ENCODE peak calls at places on chromosome 17, in four cellular contexts. U is EL, T is amniotic stem cell, C is RCC 7860. R is an unnamed sample.

GRCh38 chr17:2392252-2393183 is 8.3 kb downstream of the MNT start:
- DNase-seq in U (peak), T (peak), C (peak), R (peak)

GRCh38 chr17:12472613-12473173 is 193.0 kb upstream of the MYOCD start:
- DNase-seq in U (no peak), T (no peak), C (no peak), R (no peak)

GRCh38 chr17:2029911-2030778 is at the start of gene DPH1:
- DNase-seq in U (peak), T (peak), C (peak), R (peak)

GRCh38 chr17:73293031-73293430 is 18.8 kb downstream of the CDC42EP4 start:
- DNase-seq in U (no peak), T (no peak), C (no peak), R (no peak)

GRCh38 chr17:67156269-67157199 is 88.5 kb downstream of the HELZ start:
- DNase-seq in U (peak), T (no peak), C (peak), R (no peak)

GRCh38 chr17:10177921-10178788 is 20.3 kb downstream of the GAS7 start:
- DNase-seq in U (peak), T (peak), C (no peak), R (no peak)

GRCh38 chr17:17940451-17940911 is 31.7 kb downstream of the TOM1L2 start:
- DNase-seq in U (peak), T (peak), C (no peak), R (no peak)

GRCh38 chr17:3695129-3695722 is 729 bp downstream of the P2RX5 start:
- DNase-seq in U (peak), T (no peak), C (no peak), R (no peak)

GRCh38 chr17:44218344-44219125 is 940 bp downstream of the UBTF start:
- DNase-seq in U (peak), T (peak), C (peak), R (peak)

GRCh38 chr17:33192961-33193911 is 99.9 kb downstream of the ASIC2 start:
- DNase-seq in U (no peak), T (no peak), C (peak), R (no peak)

GRCh38 chr17:79834575-79835469 is 4.4 kb downstream of the CBX4 start:
- DNase-seq in U (no peak), T (no peak), C (no peak), R (no peak)

GRCh38 chr17:33686171-33686570 is 393.1 kb upstream of the ASIC2 start:
- DNase-seq in U (peak), T (no peak), C (no peak), R (no peak)

GRCh38 chr17:43880420-43880991 is 26.8 kb downstream of the MPP2 start:
- DNase-seq in U (peak), T (no peak), C (no peak), R (no peak)

GRCh38 chr17:63358111-63358839 is 87.8 kb downstream of the CYB561 start:
- DNase-seq in U (peak), T (no peak), C (peak), R (no peak)

GRCh38 chr17:6480325-6480675 is 36.0 kb downstream of the PIMREG start:
- DNase-seq in U (no peak), T (no peak), C (no peak), R (no peak)

GRCh38 chr17:4980644-4981216 is 6.7 kb downstream of the CAMTA2 start:
- DNase-seq in U (peak), T (peak), C (peak), R (no peak)

GRCh38 chr17:19513897-19514488 is 19.7 kb upstream of the SLC47A1 start:
- DNase-seq in U (peak), T (peak), C (peak), R (no peak)

GRCh38 chr17:17186551-17187505 is 19.3 kb downstream of the PLD6 start:
- DNase-seq in U (no peak), T (no peak), C (no peak), R (no peak)

GRCh38 chr17:57955183-57955952 is at the start of gene CUEDC1:
- DNase-seq in U (peak), T (no peak), C (peak), R (no peak)

GRCh38 chr17:4504188-4504587 is 5.5 kb downstream of the SPNS2 start:
- DNase-seq in U (no peak), T (no peak), C (no peak), R (no peak)

GRCh38 chr17:27558842-27559505 is 72.0 kb upstream of the LGALS9 start:
- DNase-seq in U (no peak), T (no peak), C (no peak), R (no peak)

GRCh38 chr17:62681061-62681938 is 53.8 kb downstream of the MRC2 start:
- DNase-seq in U (no peak), T (no peak), C (no peak), R (no peak)

GRCh38 chr17:68182016-68182315 is 65.9 kb upstream of the AMZ2 start:
- DNase-seq in U (no peak), T (no peak), C (no peak), R (no peak)

GRCh38 chr17:77420804-77421634 is 280.2 kb downstream of the SEC14L1 start:
- DNase-seq in U (peak), T (no peak), C (peak), R (no peak)

GRCh38 chr17:4498461-4499397 is at the start of gene SPNS2:
- DNase-seq in U (peak), T (no peak), C (peak), R (no peak)

GRCh38 chr17:44587339-44587738 is 30.1 kb downstream of the FZD2 start:
- DNase-seq in U (peak), T (peak), C (peak), R (no peak)

GRCh38 chr17:82970818-82971610 is 108.4 kb upstream of the METRNL start:
- DNase-seq in U (no peak), T (no peak), C (no peak), R (no peak)